ENCODE peak calls at places on chromosomes 13 and 19, in seven cellular contexts. One of them, this sample, is unnamed.

GRCh38 chr13:114099918-114100445 is 32.4 kb downstream of the RASA3 start:
- DNase-seq in effector memory CD4-positive, alpha-beta T cell: no peak
- DNase-seq in naive thymus-derived CD4-positive, alpha-beta T cell: no peak
- DNase-seq in HAP-1: no peak
- DNase-seq in suprapubic skin: no peak
- DNase-seq in astrocyte: peak
- DNase-seq in osteocyte: no peak
- DNase-seq in this sample: peak

GRCh38 chr19:16702123-16702522 is 17.5 kb upstream of the NWD1 start:
- DNase-seq in HAP-1: no peak
- DNase-seq in astrocyte: peak
- DNase-seq in naive thymus-derived CD4-positive, alpha-beta T cell: no peak
- DNase-seq in osteocyte: no peak
- DNase-seq in effector memory CD4-positive, alpha-beta T cell: no peak
- DNase-seq in suprapubic skin: peak
- DNase-seq in this sample: no peak

GRCh38 chr13:61024046-61024445 is 391.6 kb downstream of the PCDH20 start:
- DNase-seq in osteocyte: no peak
- DNase-seq in HAP-1: no peak
- DNase-seq in effector memory CD4-positive, alpha-beta T cell: no peak
- DNase-seq in naive thymus-derived CD4-positive, alpha-beta T cell: no peak
- DNase-seq in astrocyte: no peak
- DNase-seq in suprapubic skin: no peak
- DNase-seq in this sample: no peak

GRCh38 chr19:13228561-13228960 is 78.3 kb downstream of the IER2 start:
- DNase-seq in HAP-1: no peak
- DNase-seq in naive thymus-derived CD4-positive, alpha-beta T cell: no peak
- DNase-seq in astrocyte: no peak
- DNase-seq in effector memory CD4-positive, alpha-beta T cell: no peak
- DNase-seq in osteocyte: no peak
- DNase-seq in suprapubic skin: no peak
- DNase-seq in this sample: no peak

GRCh38 chr19:41563847-41564514 is 12.0 kb upstream of the CEACAM21 start:
- DNase-seq in HAP-1: no peak
- DNase-seq in effector memory CD4-positive, alpha-beta T cell: peak
- DNase-seq in suprapubic skin: no peak
- DNase-seq in osteocyte: peak
- DNase-seq in naive thymus-derived CD4-positive, alpha-beta T cell: peak
- DNase-seq in astrocyte: no peak
- DNase-seq in this sample: peak

GRCh38 chr13:72166102-72166660 is 299.2 kb upstream of the DACH1 start:
- DNase-seq in suprapubic skin: no peak
- DNase-seq in HAP-1: no peak
- DNase-seq in naive thymus-derived CD4-positive, alpha-beta T cell: no peak
- DNase-seq in effector memory CD4-positive, alpha-beta T cell: no peak
- DNase-seq in osteocyte: no peak
- DNase-seq in astrocyte: peak
- DNase-seq in this sample: no peak

GRCh38 chr13:51644649-51645048 is 60.4 kb downstream of the WDFY2 start:
- DNase-seq in astrocyte: peak
- DNase-seq in osteocyte: no peak
- DNase-seq in suprapubic skin: no peak
- DNase-seq in naive thymus-derived CD4-positive, alpha-beta T cell: no peak
- DNase-seq in effector memory CD4-positive, alpha-beta T cell: no peak
- DNase-seq in HAP-1: no peak
- DNase-seq in this sample: no peak

GRCh38 chr13:94178625-94179244 is 300.7 kb downstream of the DCT start:
- DNase-seq in effector memory CD4-positive, alpha-beta T cell: no peak
- DNase-seq in osteocyte: no peak
- DNase-seq in naive thymus-derived CD4-positive, alpha-beta T cell: no peak
- DNase-seq in suprapubic skin: no peak
- DNase-seq in HAP-1: no peak
- DNase-seq in astrocyte: no peak
- DNase-seq in this sample: peak

GRCh38 chr19:6738726-6739389 is 622 bp upstream of the TRIP10 start:
- DNase-seq in naive thymus-derived CD4-positive, alpha-beta T cell: no peak
- DNase-seq in osteocyte: no peak
- DNase-seq in suprapubic skin: no peak
- DNase-seq in astrocyte: peak
- DNase-seq in effector memory CD4-positive, alpha-beta T cell: no peak
- DNase-seq in HAP-1: peak
- DNase-seq in this sample: no peak